ENCODE peak calls at places on chromosomes 5 and 9, in six cellular contexts. H, A, P, E, K and N are unnamed samples.

GRCh38 chr9:137486141-137486490 is 27.0 kb upstream of the NSMF start:
- DNase-seq in H (no peak), A (no peak), P (no peak), E (no peak), K (no peak), N (no peak)

GRCh38 chr9:137761032-137761431 is 116.5 kb upstream of the CACNA1B start:
- DNase-seq in H (no peak), A (no peak), P (no peak), E (no peak), K (no peak), N (no peak)

GRCh38 chr5:168365581-168366081 is 74.2 kb downstream of the WWC1 start:
- DNase-seq in H (peak; percentile 75), A (no peak), P (peak; percentile 6), E (peak; percentile 62), K (peak; percentile 77), N (no peak)

GRCh38 chr5:66958126-66958983 is 238.2 kb downstream of the CD180 start:
- DNase-seq in H (no peak), A (no peak), P (no peak), E (no peak), K (peak; percentile 77), N (no peak)

GRCh38 chr5:139839918-139840317 is 44.3 kb downstream of the PSD2 start:
- DNase-seq in H (no peak), A (no peak), P (no peak), E (no peak), K (no peak), N (no peak)

GRCh38 chr5:3107118-3107517 is 355.6 kb upstream of the IRX2 start:
- DNase-seq in H (no peak), A (no peak), P (no peak), E (no peak), K (no peak), N (no peak)

GRCh38 chr9:115850548-115851304 is 302.9 kb upstream of the PAPPA start:
- DNase-seq in H (no peak), A (no peak), P (no peak), E (no peak), K (peak; percentile 94), N (no peak)

GRCh38 chr5:16502866-16503265 is 37.3 kb upstream of the ZNF622 start:
- DNase-seq in H (peak; percentile 38), A (no peak), P (no peak), E (no peak), K (no peak), N (no peak)

GRCh38 chr9:6780690-6781089 is 22.9 kb downstream of the KDM4C start:
- DNase-seq in H (no peak), A (no peak), P (no peak), E (no peak), K (no peak), N (no peak)

GRCh38 chr5:24385617-24386016 is 259.2 kb downstream of the CDH10 start:
- DNase-seq in H (no peak), A (no peak), P (no peak), E (no peak), K (no peak), N (no peak)

GRCh38 chr9:71863652-71864051 is 47.3 kb downstream of the ABHD17B start:
- DNase-seq in H (no peak), A (no peak), P (no peak), E (no peak), K (peak; percentile 22), N (no peak)

GRCh38 chr5:96663608-96664007 is 1.4 kb downstream of the CAST start:
- DNase-seq in H (no peak), A (no peak), P (no peak), E (no peak), K (no peak), N (no peak)

GRCh38 chr9:137167113-137167751 is 2.6 kb downstream of the LRRC26 start:
- DNase-seq in H (no peak), A (no peak), P (no peak), E (no peak), K (no peak), N (no peak)

GRCh38 chr5:178436326-178436940 is 153.8 kb downstream of the COL23A1 start:
- DNase-seq in H (no peak), A (no peak), P (no peak), E (no peak), K (no peak), N (no peak)

GRCh38 chr9:124890179-124890578 is 28.2 kb downstream of the ARPC5L start:
- DNase-seq in H (no peak), A (no peak), P (no peak), E (no peak), K (no peak), N (no peak)

GRCh38 chr9:124897570-124898460 is 35.9 kb downstream of the ARPC5L start:
- DNase-seq in H (no peak), A (no peak), P (no peak), E (no peak), K (no peak), N (no peak)

GRCh38 chr9:124899845-124900244 is 37.9 kb downstream of the ARPC5L start:
- DNase-seq in H (no peak), A (no peak), P (no peak), E (no peak), K (no peak), N (no peak)

GRCh38 chr9:124894035-124894740 is 32.3 kb downstream of the ARPC5L start:
- DNase-seq in H (no peak), A (no peak), P (no peak), E (no peak), K (no peak), N (no peak)

DNA sequence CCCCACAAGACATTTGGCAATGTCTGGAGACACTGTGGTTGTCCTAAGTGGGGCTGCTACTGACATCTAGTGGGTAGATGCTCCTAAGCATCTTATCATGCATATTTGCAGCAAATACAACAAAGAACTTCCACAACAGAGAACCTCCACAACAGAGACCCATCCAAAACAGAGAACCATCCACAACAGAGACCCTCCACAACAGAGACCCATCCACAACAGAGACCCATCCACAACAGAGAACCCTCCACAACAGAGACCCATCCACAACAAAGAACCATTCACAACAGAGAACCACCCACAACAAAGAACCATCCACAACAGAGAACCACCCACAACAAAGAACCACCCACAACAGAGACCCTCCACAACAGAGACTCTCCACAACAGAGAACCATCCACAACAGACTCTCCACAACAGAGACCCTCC is 32.8 kb downstream of the ARPC5L start:
- DNase-seq in H (no peak), A (peak; percentile 47), P (peak; percentile 22), E (no peak), K (peak; percentile 64), N (no peak)
- TF ChIP-seq CTCF in H (no peak), A (peak; percentile 63), P (no peak), E (no peak), K (peak; percentile 68), N (peak; percentile 50)

GRCh38 chr9:38370231-38370630 is 22.3 kb upstream of the ALDH1B1 start:
- DNase-seq in H (no peak), A (no peak), P (no peak), E (no peak), K (no peak), N (no peak)

GRCh38 chr9:38372685-38373619 is 19.6 kb upstream of the ALDH1B1 start:
- DNase-seq in H (no peak), A (no peak), P (no peak), E (no peak), K (no peak), N (no peak)

GRCh38 chr9:38373679-38374078 is 18.8 kb upstream of the ALDH1B1 start:
- DNase-seq in H (no peak), A (no peak), P (no peak), E (no peak), K (no peak), N (no peak)

GRCh38 chr9:38368731-38369130 is 23.8 kb upstream of the ALDH1B1 start:
- DNase-seq in H (no peak), A (no peak), P (no peak), E (no peak), K (no peak), N (no peak)

GRCh38 chr9:38371495-38371894 is 21.0 kb upstream of the ALDH1B1 start:
- DNase-seq in H (peak; percentile 70), A (no peak), P (no peak), E (peak; percentile 41), K (peak; percentile 26), N (no peak)
- TF ChIP-seq CTCF in H (peak; percentile 33), A (no peak), P (no peak), E (no peak), K (peak; percentile 11), N (peak; percentile 7)

GRCh38 chr5:1840071-1840547 is 38.9 kb downstream of the NDUFS6 start:
- DNase-seq in H (no peak), A (no peak), P (no peak), E (no peak), K (no peak), N (no peak)
- TF ChIP-seq CTCF in H (no peak), A (no peak), P (no peak), E (no peak), K (no peak), N (no peak)

DNA sequence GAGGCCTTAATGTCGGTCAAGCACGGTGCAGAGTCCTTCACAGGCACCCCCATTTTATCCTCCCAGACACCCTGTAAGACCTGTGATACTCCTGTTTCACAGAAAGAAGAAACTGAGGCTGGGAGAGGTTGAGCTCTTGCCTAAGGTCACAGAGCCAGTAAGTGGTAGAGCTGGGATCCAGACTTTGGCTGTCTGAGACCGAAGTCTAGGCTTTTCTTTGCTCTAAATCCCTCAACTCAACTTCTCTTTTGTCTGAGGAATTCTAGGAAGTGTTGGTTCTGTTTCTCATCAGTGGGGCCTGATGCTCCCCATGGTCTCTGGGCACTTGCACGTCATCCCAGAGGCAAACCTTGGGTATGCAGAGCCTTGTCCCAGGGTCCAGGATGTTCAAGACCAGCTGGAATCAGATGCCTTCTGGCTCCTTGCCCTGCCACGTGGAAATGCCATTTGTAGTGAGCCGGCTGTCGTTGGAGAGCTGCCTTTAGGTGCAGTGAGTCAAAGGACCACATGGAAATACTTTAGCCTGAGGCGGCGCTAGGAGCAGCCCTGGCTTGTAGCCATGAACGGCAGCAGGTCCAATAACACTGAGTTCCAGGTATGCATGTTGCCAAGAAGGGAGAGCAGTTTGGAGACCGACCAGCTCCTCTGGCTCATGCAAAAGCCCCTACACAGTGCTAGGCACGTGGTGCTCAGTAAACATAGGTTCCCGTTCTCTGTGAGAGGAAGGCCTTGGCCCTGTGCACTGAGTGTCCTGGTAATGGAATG is 9.2 kb downstream of the DCANP1 start:
- DNase-seq in H (peak; percentile 85), A (no peak), P (no peak), E (peak; percentile 33), K (peak; percentile 95), N (peak; percentile 80)
- TF ChIP-seq CTCF in H (no peak), A (no peak), P (no peak), E (no peak), K (peak; percentile 5), N (no peak)